ENCODE peak calls at places on chromosomes 16 and 17, in four cellular contexts. One of them, this sample, is unnamed.

GRCh38 chr16:90018297-90019200 is 707 bp downstream of the DBNDD1 start:
- DNase-seq in K562: peak; percentile 51
- DNase-seq in HepG2: no peak
- DNase-seq in GM12878: no peak
- DNase-seq in this sample: no peak

GRCh38 chr17:4345569-4345968 is 20.9 kb downstream of the UBE2G1 start:
- DNase-seq in K562: no peak
- DNase-seq in HepG2: no peak
- DNase-seq in GM12878: no peak
- DNase-seq in this sample: no peak

GRCh38 chr17:9974460-9975381 is 69.7 kb upstream of the RCVRN start:
- DNase-seq in K562: no peak
- DNase-seq in HepG2: no peak
- DNase-seq in GM12878: no peak
- DNase-seq in this sample: no peak

GRCh38 chr17:28577466-28577824 is 750 bp upstream of the ALDOC start:
- DNase-seq in K562: no peak
- DNase-seq in HepG2: no peak
- DNase-seq in GM12878: no peak
- DNase-seq in this sample: no peak

GRCh38 chr17:77435272-77436057 is 294.7 kb downstream of the SEC14L1 start:
- DNase-seq in K562: no peak
- DNase-seq in HepG2: no peak
- DNase-seq in GM12878: no peak
- DNase-seq in this sample: no peak

GRCh38 chr16:66717112-66717675 is 20.7 kb upstream of the CMTM4 start:
- DNase-seq in K562: peak; percentile 42
- DNase-seq in HepG2: peak; percentile 64
- DNase-seq in GM12878: no peak
- DNase-seq in this sample: no peak

GRCh38 chr16:77696149-77696548 is 26.2 kb upstream of the NUDT7 start:
- DNase-seq in K562: no peak
- DNase-seq in HepG2: no peak
- DNase-seq in GM12878: no peak
- DNase-seq in this sample: no peak

GRCh38 chr16:57798953-57799618 is 3.2 kb downstream of the KIFC3 start:
- DNase-seq in K562: no peak
- DNase-seq in HepG2: no peak
- DNase-seq in GM12878: no peak
- DNase-seq in this sample: no peak

GRCh38 chr17:68514809-68515208 is 2.6 kb downstream of the PRKAR1A start:
- DNase-seq in K562: no peak
- DNase-seq in HepG2: peak; percentile 21
- DNase-seq in GM12878: no peak
- DNase-seq in this sample: no peak

GRCh38 chr17:82655038-82655479 is 6.8 kb upstream of the WDR45B start:
- DNase-seq in K562: no peak
- DNase-seq in HepG2: no peak
- DNase-seq in GM12878: no peak
- DNase-seq in this sample: peak; percentile 48

GRCh38 chr17:29071303-29071702 is 28.4 kb downstream of the PIPOX start:
- DNase-seq in K562: no peak
- DNase-seq in HepG2: no peak
- DNase-seq in GM12878: no peak
- DNase-seq in this sample: no peak

GRCh38 chr17:39979865-39980401 is 674 bp upstream of the PSMD3 start:
- DNase-seq in K562: peak; percentile 77
- DNase-seq in HepG2: peak; percentile 48
- DNase-seq in GM12878: no peak
- DNase-seq in this sample: peak; percentile 48

GRCh38 chr17:31444026-31444425 is 52.6 kb downstream of the RAB11FIP4 start:
- DNase-seq in K562: no peak
- DNase-seq in HepG2: no peak
- DNase-seq in GM12878: no peak
- DNase-seq in this sample: no peak

GRCh38 chr16:15950167-15950854 is 895 bp downstream of the ABCC1 start:
- DNase-seq in K562: peak; percentile 45
- DNase-seq in HepG2: peak; percentile 40
- DNase-seq in GM12878: no peak
- DNase-seq in this sample: no peak

GRCh38 chr16:23580391-23580790 is 15.7 kb downstream of the NDUFAB1 start:
- DNase-seq in K562: no peak
- DNase-seq in HepG2: no peak
- DNase-seq in GM12878: no peak
- DNase-seq in this sample: no peak

GRCh38 chr17:40321502-40322416 is 12.8 kb downstream of the RARA start:
- DNase-seq in K562: no peak
- DNase-seq in HepG2: no peak
- DNase-seq in GM12878: no peak
- DNase-seq in this sample: no peak

GRCh38 chr17:7515912-7516610 is 31.9 kb downstream of the POLR2A start:
- DNase-seq in K562: no peak
- DNase-seq in HepG2: peak; percentile 20
- DNase-seq in GM12878: no peak
- DNase-seq in this sample: peak; percentile 33

GRCh38 chr16:5046914-5047313 is 13.2 kb upstream of the NAGPA start:
- DNase-seq in K562: peak; percentile 3
- DNase-seq in HepG2: no peak
- DNase-seq in GM12878: no peak
- DNase-seq in this sample: no peak

GRCh38 chr17:34117811-34118210 is 137.3 kb upstream of the CCL2 start:
- DNase-seq in K562: no peak
- DNase-seq in HepG2: no peak
- DNase-seq in GM12878: no peak
- DNase-seq in this sample: no peak

GRCh38 chr17:31379796-31380195 is 11.7 kb upstream of the RAB11FIP4 start:
- DNase-seq in K562: no peak
- DNase-seq in HepG2: peak; percentile 81
- DNase-seq in GM12878: no peak
- DNase-seq in this sample: no peak

GRCh38 chr17:40315678-40316570 is 6.9 kb downstream of the RARA start:
- DNase-seq in K562: no peak
- DNase-seq in HepG2: no peak
- DNase-seq in GM12878: no peak
- DNase-seq in this sample: no peak

GRCh38 chr16:3094289-3095027 is 4.6 kb downstream of the ZSCAN10 start:
- DNase-seq in K562: peak; percentile 67
- DNase-seq in HepG2: peak; percentile 55
- DNase-seq in GM12878: no peak
- DNase-seq in this sample: no peak

GRCh38 chr17:32609085-32609484 is 122.3 kb downstream of the CDK5R1 start:
- DNase-seq in K562: no peak
- DNase-seq in HepG2: peak; percentile 6
- DNase-seq in GM12878: peak; percentile 59
- DNase-seq in this sample: no peak

GRCh38 chr17:76086384-76086783 is 7.4 kb downstream of the ZACN start:
- DNase-seq in K562: no peak
- DNase-seq in HepG2: no peak
- DNase-seq in GM12878: no peak
- DNase-seq in this sample: no peak

GRCh38 chr17:28908640-28909098 is 5.8 kb upstream of the DHRS13 start:
- DNase-seq in K562: no peak
- DNase-seq in HepG2: peak; percentile 86
- DNase-seq in GM12878: no peak
- DNase-seq in this sample: no peak

GRCh38 chr17:36671144-36671543 is 69.8 kb downstream of the MRM1 start:
- DNase-seq in K562: no peak
- DNase-seq in HepG2: no peak
- DNase-seq in GM12878: no peak
- DNase-seq in this sample: no peak

GRCh38 chr17:40168262-40168832 is 8.9 kb upstream of the RAPGEFL1 start:
- DNase-seq in K562: peak; percentile 44
- DNase-seq in HepG2: peak; percentile 77
- DNase-seq in GM12878: peak; percentile 15
- DNase-seq in this sample: peak; percentile 77

GRCh38 chr17:40857535-40857934 is 9.5 kb downstream of the KRT12 start:
- DNase-seq in K562: no peak
- DNase-seq in HepG2: no peak
- DNase-seq in GM12878: no peak
- DNase-seq in this sample: no peak

GRCh38 chr17:68771867-68772515 is 170.8 kb upstream of the FAM20A start:
- DNase-seq in K562: peak; percentile 14
- DNase-seq in HepG2: peak; percentile 71
- DNase-seq in GM12878: no peak
- DNase-seq in this sample: peak; percentile 54

GRCh38 chr17:6487243-6488007 is 43.2 kb downstream of the PIMREG start:
- DNase-seq in K562: no peak
- DNase-seq in HepG2: no peak
- DNase-seq in GM12878: no peak
- DNase-seq in this sample: no peak

GRCh38 chr16:57786632-57787518 is 15.4 kb downstream of the KIFC3 start:
- DNase-seq in K562: no peak
- DNase-seq in HepG2: no peak
- DNase-seq in GM12878: no peak
- DNase-seq in this sample: no peak

GRCh38 chr16:10065014-10065413 is 117.2 kb downstream of the GRIN2A start:
- DNase-seq in K562: no peak
- DNase-seq in HepG2: no peak
- DNase-seq in GM12878: no peak
- DNase-seq in this sample: no peak

DNA sequence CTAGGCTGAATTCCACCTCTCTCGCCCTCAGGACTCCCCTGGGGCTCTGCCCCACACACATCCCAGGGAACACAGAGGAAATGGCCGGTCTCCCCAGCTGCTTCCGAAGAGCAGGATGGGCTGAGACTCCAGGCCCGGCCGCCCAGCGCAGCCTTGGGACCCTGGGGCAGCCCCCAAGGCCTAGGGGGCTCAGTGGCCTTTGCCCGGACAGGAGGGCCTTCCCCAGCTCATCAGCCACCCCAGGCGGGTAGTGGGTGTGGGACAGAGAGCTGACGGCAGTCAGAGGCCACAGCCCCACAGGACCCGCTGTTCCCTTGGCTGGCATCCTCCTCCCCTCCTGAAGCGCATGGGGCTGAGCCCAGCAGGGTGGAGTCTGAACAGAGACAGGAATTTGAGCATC is 6.2 kb upstream of the CBFA2T3 start:
- DNase-seq in K562: no peak
- DNase-seq in HepG2: no peak
- DNase-seq in GM12878: no peak
- DNase-seq in this sample: no peak
- TF ChIP-seq POLR2AphosphoS2 in K562: no peak
- TF ChIP-seq POLR2AphosphoS2 in HepG2: no peak
- TF ChIP-seq POLR2AphosphoS2 in GM12878: no peak
- TF ChIP-seq POLR2AphosphoS2 in this sample: no peak

DNA sequence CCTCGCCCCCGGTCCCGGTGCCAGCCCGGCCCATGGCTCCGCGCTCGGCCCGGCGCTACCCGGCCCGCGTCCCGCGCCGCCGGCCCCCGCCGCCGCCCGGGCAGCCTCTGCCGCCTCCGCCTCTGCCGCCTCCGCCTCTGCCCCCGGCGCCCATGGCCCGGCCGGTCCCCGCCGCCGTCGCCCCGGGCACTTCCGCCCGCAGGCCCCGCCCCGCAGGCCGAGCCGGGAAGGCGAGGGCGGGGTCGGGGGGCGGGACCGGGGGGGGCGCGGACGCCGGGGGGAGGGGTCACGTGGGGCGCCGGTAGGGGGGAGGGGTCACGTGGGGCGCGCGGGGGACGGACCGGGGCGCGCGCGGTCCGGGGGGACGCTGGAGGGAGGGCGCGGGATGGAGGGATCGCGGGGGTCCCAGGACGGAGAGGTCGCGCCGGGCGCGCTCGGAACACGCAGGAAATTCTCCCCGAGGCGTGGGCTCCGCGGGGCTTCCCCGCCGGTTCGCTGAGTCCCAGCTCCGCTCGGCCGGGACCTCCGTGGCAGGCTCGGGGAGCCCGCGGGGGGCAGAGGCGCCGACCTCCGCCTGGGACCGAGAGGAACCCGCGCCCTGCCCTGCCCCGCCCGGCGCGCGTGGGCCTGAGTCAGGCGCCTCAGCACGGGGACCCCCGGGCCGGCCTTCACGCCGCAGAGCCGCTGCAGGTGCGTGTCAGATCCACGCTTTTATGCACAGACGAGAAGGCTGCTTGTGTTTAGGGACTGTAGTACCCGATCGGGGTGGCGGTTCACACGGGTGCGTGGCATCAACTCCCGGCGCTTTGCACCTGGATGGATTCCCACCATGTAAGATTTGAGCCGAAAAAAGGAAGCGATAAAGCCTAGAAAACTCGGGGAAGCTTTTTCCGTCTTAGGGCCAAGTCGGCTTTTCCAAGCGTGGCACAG is at the start of gene PGAP6:
- DNase-seq in K562: peak; percentile 92
- DNase-seq in HepG2: no peak
- DNase-seq in GM12878: no peak
- DNase-seq in this sample: no peak
- TF ChIP-seq POLR2AphosphoS2 in K562: no peak
- TF ChIP-seq POLR2AphosphoS2 in HepG2: no peak
- TF ChIP-seq POLR2AphosphoS2 in GM12878: peak; percentile 42
- TF ChIP-seq POLR2AphosphoS2 in this sample: no peak

GRCh38 chr16:81319221-81319912 is 4.6 kb downstream of the GAN start:
- DNase-seq in K562: no peak
- DNase-seq in HepG2: no peak
- DNase-seq in GM12878: no peak
- DNase-seq in this sample: peak; percentile 22
- TF ChIP-seq POLR2AphosphoS2 in K562: no peak
- TF ChIP-seq POLR2AphosphoS2 in HepG2: no peak
- TF ChIP-seq POLR2AphosphoS2 in GM12878: no peak
- TF ChIP-seq POLR2AphosphoS2 in this sample: no peak

DNA sequence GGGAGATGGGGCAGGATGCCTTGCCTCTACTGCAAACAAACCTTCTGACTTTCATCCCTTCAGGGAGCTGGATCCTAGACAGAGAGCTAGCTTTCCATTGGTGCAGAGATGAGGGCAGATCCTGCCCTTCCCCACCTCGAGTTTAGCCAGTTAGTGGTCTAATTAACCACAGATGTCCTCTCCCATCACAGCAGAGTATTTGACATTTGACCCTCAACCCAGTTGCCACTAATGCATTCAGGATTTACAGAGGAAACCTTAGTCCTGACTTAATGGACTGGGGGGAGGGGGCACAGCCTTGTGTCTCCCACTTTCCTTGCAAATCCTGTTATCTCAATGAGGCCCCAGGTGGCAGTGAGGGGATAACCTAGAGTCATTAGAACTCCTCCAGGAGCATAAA is 10.2 kb downstream of the PIP4K2B start:
- DNase-seq in K562: no peak
- DNase-seq in HepG2: no peak
- DNase-seq in GM12878: no peak
- DNase-seq in this sample: no peak
- TF ChIP-seq POLR2AphosphoS2 in K562: no peak
- TF ChIP-seq POLR2AphosphoS2 in HepG2: no peak
- TF ChIP-seq POLR2AphosphoS2 in GM12878: no peak
- TF ChIP-seq POLR2AphosphoS2 in this sample: no peak